ENCODE peak calls at places on chromosomes 1 and 21, in seven cellular contexts. One of them, this sample, is unnamed.

GRCh38 chr1:226660410-226661182 is 78.5 kb downstream of the ITPKB start:
- DNase-seq in mucosa of gallbladder: no peak
- DNase-seq in EH: peak
- DNase-seq in tibial artery: no peak
- DNase-seq in endothelial cell: peak
- DNase-seq in PC-9: no peak
- DNase-seq in NCI-H1694 treated with DMSO at 0.1 percent for 48 hours: no peak
- DNase-seq in this sample: no peak

GRCh38 chr1:218456449-218456848 is 111.3 kb downstream of the TGFB2 start:
- DNase-seq in mucosa of gallbladder: no peak
- DNase-seq in EH: no peak
- DNase-seq in tibial artery: no peak
- DNase-seq in endothelial cell: no peak
- DNase-seq in PC-9: no peak
- DNase-seq in NCI-H1694 treated with DMSO at 0.1 percent for 48 hours: no peak
- DNase-seq in this sample: peak

GRCh38 chr1:223242382-223242955 is 99.4 kb upstream of the TLR5 start:
- DNase-seq in mucosa of gallbladder: no peak
- DNase-seq in EH: peak
- DNase-seq in tibial artery: no peak
- DNase-seq in endothelial cell: no peak
- DNase-seq in PC-9: no peak
- DNase-seq in NCI-H1694 treated with DMSO at 0.1 percent for 48 hours: no peak
- DNase-seq in this sample: no peak

GRCh38 chr1:61089338-61089737 is 7.0 kb downstream of the NFIA start:
- DNase-seq in mucosa of gallbladder: no peak
- DNase-seq in EH: no peak
- DNase-seq in tibial artery: no peak
- DNase-seq in endothelial cell: no peak
- DNase-seq in PC-9: no peak
- DNase-seq in NCI-H1694 treated with DMSO at 0.1 percent for 48 hours: no peak
- DNase-seq in this sample: no peak

GRCh38 chr1:89843279-89844121 is 22.7 kb downstream of the LRRC8D start:
- DNase-seq in mucosa of gallbladder: peak
- DNase-seq in EH: peak
- DNase-seq in tibial artery: peak
- DNase-seq in endothelial cell: peak
- DNase-seq in PC-9: peak
- DNase-seq in NCI-H1694 treated with DMSO at 0.1 percent for 48 hours: no peak
- DNase-seq in this sample: peak

GRCh38 chr1:56577859-56578663 is 1.3 kb downstream of the PLPP3 start:
- DNase-seq in mucosa of gallbladder: peak
- DNase-seq in EH: peak
- DNase-seq in tibial artery: peak
- DNase-seq in endothelial cell: peak
- DNase-seq in PC-9: peak
- DNase-seq in NCI-H1694 treated with DMSO at 0.1 percent for 48 hours: peak
- DNase-seq in this sample: no peak

GRCh38 chr1:16716691-16717173 is 23.6 kb upstream of the RNU1-4 start:
- DNase-seq in mucosa of gallbladder: no peak
- DNase-seq in EH: no peak
- DNase-seq in tibial artery: peak
- DNase-seq in endothelial cell: peak
- DNase-seq in PC-9: peak
- DNase-seq in NCI-H1694 treated with DMSO at 0.1 percent for 48 hours: no peak
- DNase-seq in this sample: no peak

GRCh38 chr21:25457411-25457810 is 149.9 kb downstream of the MRPL39 start:
- DNase-seq in mucosa of gallbladder: no peak
- DNase-seq in EH: peak
- DNase-seq in tibial artery: no peak
- DNase-seq in endothelial cell: no peak
- DNase-seq in PC-9: no peak
- DNase-seq in NCI-H1694 treated with DMSO at 0.1 percent for 48 hours: no peak
- DNase-seq in this sample: peak

GRCh38 chr1:78279051-78279450 is 211.7 kb upstream of the PTGFR start:
- DNase-seq in mucosa of gallbladder: no peak
- DNase-seq in EH: peak
- DNase-seq in tibial artery: no peak
- DNase-seq in endothelial cell: no peak
- DNase-seq in PC-9: no peak
- DNase-seq in NCI-H1694 treated with DMSO at 0.1 percent for 48 hours: no peak
- DNase-seq in this sample: peak

GRCh38 chr1:46639547-46639946 is 22.9 kb upstream of the MOB3C start:
- DNase-seq in mucosa of gallbladder: no peak
- DNase-seq in EH: no peak
- DNase-seq in tibial artery: no peak
- DNase-seq in endothelial cell: no peak
- DNase-seq in PC-9: no peak
- DNase-seq in NCI-H1694 treated with DMSO at 0.1 percent for 48 hours: no peak
- DNase-seq in this sample: no peak